ENCODE peak calls at places on chromosomes 16 and 17, in eight cellular contexts. W is mucosa of descending colon, Q is EL, O is epithelial cell of esophagus, G is NCI-H774, M is H9, X is NCI-H345, F is osteocyte. N is an unnamed sample.

GRCh38 chr17:48442819-48443218 is 12.8 kb upstream of the SKAP1 start:
- DNase-seq in X (no peak), M (no peak), F (no peak), O (peak), W (no peak), G (no peak), Q (peak), N (no peak)

GRCh38 chr17:6700948-6701307 is 12.2 kb downstream of the SLC13A5 start:
- DNase-seq in Q (no peak), G (no peak), W (no peak), X (no peak), M (no peak), O (no peak), F (no peak), N (no peak)

GRCh38 chr16:50400967-50401348 is 32.2 kb upstream of the BRD7 start:
- DNase-seq in W (no peak), O (no peak), Q (peak), M (no peak), F (peak), X (no peak), G (no peak), N (no peak)

GRCh38 chr16:75267631-75268264 is 16.3 kb upstream of the BCAR1 start:
- DNase-seq in Q (peak), W (peak), G (peak), O (peak), M (no peak), F (peak), X (peak), N (no peak)

GRCh38 chr17:21119247-21119944 is 7.4 kb upstream of the DHRS7B start:
- DNase-seq in M (peak), F (no peak), X (peak), W (peak), Q (peak), O (peak), G (no peak), N (peak)

GRCh38 chr16:66617010-66617434 is 12.5 kb downstream of the CMTM3 start:
- DNase-seq in O (no peak), F (no peak), M (no peak), X (no peak), G (no peak), Q (no peak), W (no peak), N (no peak)

GRCh38 chr17:13269196-13269595 is 251.4 kb upstream of the ELAC2 start:
- DNase-seq in O (no peak), G (no peak), X (no peak), F (no peak), M (no peak), Q (no peak), W (no peak), N (no peak)

GRCh38 chr17:81514485-81514734 is 1.8 kb upstream of the ACTG1 start:
- DNase-seq in F (no peak), Q (no peak), O (no peak), X (no peak), M (no peak), G (no peak), W (no peak), N (no peak)

GRCh38 chr16:85615014-85615851 is 2.1 kb downstream of the GSE1 start:
- DNase-seq in W (peak), M (peak), F (no peak), Q (no peak), X (peak), G (no peak), O (peak), N (peak)

GRCh38 chr16:58012481-58012880 is 11.3 kb downstream of the USB1 start:
- DNase-seq in M (no peak), Q (no peak), F (no peak), G (no peak), W (no peak), O (no peak), X (no peak), N (peak)

GRCh38 chr17:45895969-45896793 is 1.8 kb downstream of the MAPT start:
- DNase-seq in W (no peak), F (no peak), X (no peak), G (no peak), O (no peak), Q (no peak), M (no peak), N (no peak)

GRCh38 chr16:11239644-11240632 is 16.1 kb downstream of the SOCS1 start:
- DNase-seq in Q (no peak), W (no peak), O (no peak), M (no peak), X (no peak), G (no peak), F (no peak), N (no peak)

GRCh38 chr16:84340305-84341040 is 27.9 kb upstream of the ATP2C2 start:
- DNase-seq in X (no peak), G (no peak), W (peak), Q (no peak), O (peak), M (no peak), F (no peak), N (no peak)